ENCODE peak calls at places on chromosomes 2 and 18, in seven cellular contexts. H, J, L, F, T, X and V are unnamed samples.

GRCh38 chr2:126781806-126782205 is 116.9 kb upstream of the TEX51 start:
- DNase-seq in X (no peak), H (no peak), T (no peak), F (no peak), J (no peak), L (no peak), V (no peak)

GRCh38 chr2:203551653-203552250 is 16.7 kb upstream of the RAPH1 start:
- DNase-seq in X (no peak), L (no peak), H (no peak), T (no peak), J (no peak), F (no peak), V (no peak)

GRCh38 chr18:44036500-44036899 is 644.2 kb upstream of the SETBP1 start:
- DNase-seq in T (no peak), J (no peak), L (no peak), H (no peak), X (no peak), F (no peak), V (no peak)

GRCh38 chr2:56130463-56131070 is 53.2 kb upstream of the CCDC85A start:
- DNase-seq in J (no peak), T (peak; percentile 15), L (no peak), X (peak; percentile 15), F (peak; percentile 41), H (no peak), V (no peak)

GRCh38 chr2:7377861-7378569 is 460.8 kb downstream of the RNF144A start:
- DNase-seq in L (no peak), T (no peak), J (no peak), H (no peak), X (no peak), F (peak; percentile 16), V (no peak)

GRCh38 chr2:38907242-38907641 is 17.6 kb downstream of the ARHGEF33 start:
- DNase-seq in T (no peak), J (no peak), X (no peak), L (no peak), H (no peak), F (no peak), V (no peak)

GRCh38 chr18:77223221-77223639 is 26.4 kb upstream of the GALR1 start:
- DNase-seq in T (no peak), X (no peak), J (peak; percentile 36), L (no peak), F (no peak), H (no peak), V (no peak)

GRCh38 chr18:3345452-3345851 is 83.5 kb downstream of the MYL12B start:
- DNase-seq in L (no peak), F (no peak), H (no peak), T (no peak), X (no peak), J (no peak), V (no peak)

GRCh38 chr2:240403358-240404104 is 31.9 kb upstream of the GPC1 start:
- DNase-seq in J (no peak), L (no peak), X (no peak), T (no peak), H (no peak), F (no peak), V (no peak)

GRCh38 chr2:62817995-62818713 is 112.6 kb downstream of the EHBP1 start:
- DNase-seq in X (no peak), T (no peak), L (no peak), J (no peak), F (no peak), H (no peak), V (no peak)

GRCh38 chr2:233026211-233026813 is 6.2 kb upstream of the NEU2 start:
- DNase-seq in J (no peak), H (no peak), F (no peak), X (no peak), T (no peak), L (no peak), V (no peak)

GRCh38 chr18:48940854-48941531 is 9.8 kb downstream of the SMAD7 start:
- DNase-seq in L (no peak), F (no peak), J (peak; percentile 46), H (peak; percentile 97), T (peak; percentile 82), X (no peak), V (peak; percentile 95)

GRCh38 chr2:240245706-240246105 is 105.2 kb upstream of the OTOS start:
- DNase-seq in H (no peak), J (no peak), T (no peak), X (no peak), L (peak; percentile 44), F (no peak), V (no peak)

GRCh38 chr18:25494888-25495287 is 142.9 kb upstream of the ZNF521 start:
- DNase-seq in L (no peak), X (no peak), F (no peak), H (no peak), T (no peak), J (no peak), V (no peak)

GRCh38 chr18:23498877-23499570 is 4.3 kb upstream of the RMC1 start:
- DNase-seq in H (peak; percentile 74), J (peak; percentile 54), T (peak; percentile 83), X (peak; percentile 83), F (peak; percentile 75), L (peak; percentile 76), V (peak; percentile 79)

GRCh38 chr2:10497797-10498251 is 49.7 kb upstream of the ODC1 start:
- DNase-seq in X (no peak), J (peak; percentile 30), F (peak; percentile 32), T (no peak), L (peak; percentile 42), H (peak; percentile 85), V (no peak)

GRCh38 chr18:29083545-29083944 is 906.6 kb upstream of the CDH2 start:
- DNase-seq in H (no peak), L (peak; percentile 23), J (no peak), X (no peak), T (no peak), F (no peak), V (no peak)

GRCh38 chr2:65501074-65501473 is 68.7 kb upstream of the SPRED2 start:
- DNase-seq in X (no peak), L (no peak), T (no peak), F (no peak), H (no peak), J (no peak), V (no peak)

GRCh38 chr2:75310915-75311314 is 111.6 kb upstream of the TACR1 start:
- DNase-seq in J (no peak), F (no peak), H (no peak), T (no peak), L (no peak), X (no peak), V (no peak)

GRCh38 chr18:51070545-51070944 is 40.5 kb downstream of the SMAD4 start:
- DNase-seq in H (no peak), T (no peak), X (no peak), L (no peak), F (no peak), J (no peak), V (no peak)

GRCh38 chr2:174839672-174840071 is 75.4 kb upstream of the CHRNA1 start:
- DNase-seq in H (no peak), L (no peak), F (no peak), X (no peak), T (no peak), J (no peak), V (no peak)

GRCh38 chr2:235028646-235029045 is 76.8 kb downstream of the SH3BP4 start:
- DNase-seq in T (no peak), F (no peak), L (no peak), H (no peak), J (no peak), X (no peak), V (no peak)

GRCh38 chr18:64936671-64937070 is 787.8 kb upstream of the LINC00305 start:
- DNase-seq in H (no peak), T (no peak), J (no peak), F (no peak), X (no peak), L (no peak), V (no peak)

GRCh38 chr18:3305354-3305762 is 43.4 kb downstream of the MYL12B start:
- DNase-seq in J (peak; percentile 19), T (peak; percentile 13), L (no peak), F (no peak), H (peak; percentile 84), X (no peak), V (no peak)

GRCh38 chr18:56937874-56938273 is 209.0 kb upstream of the BOD1L2 start:
- DNase-seq in L (no peak), J (no peak), X (no peak), F (no peak), H (no peak), T (no peak), V (no peak)

GRCh38 chr18:41038071-41038470 is 917.0 kb upstream of the PIK3C3 start:
- DNase-seq in H (no peak), J (no peak), T (no peak), F (no peak), L (no peak), X (no peak), V (no peak)

GRCh38 chr18:55763298-55763697 is 175.3 kb upstream of the TCF4 start:
- DNase-seq in T (no peak), J (no peak), H (no peak), L (no peak), F (no peak), X (no peak), V (no peak)

GRCh38 chr2:42835577-42836371 is 43.4 kb upstream of the HAAO start:
- DNase-seq in T (no peak), X (peak; percentile 81), J (no peak), F (no peak), H (no peak), L (peak; percentile 75), V (no peak)

GRCh38 chr2:71299507-71299906 is 32.1 kb upstream of the ZNF638 start:
- DNase-seq in X (peak; percentile 10), H (no peak), J (no peak), T (peak; percentile 24), F (peak; percentile 39), L (no peak), V (peak; percentile 41)

GRCh38 chr2:240438810-240439697 is 3.6 kb downstream of the GPC1 start:
- DNase-seq in X (no peak), H (no peak), F (no peak), L (peak; percentile 38), J (no peak), T (no peak), V (no peak)

GRCh38 chr2:182594286-182594685 is 121.8 kb upstream of the DNAJC10 start:
- DNase-seq in J (no peak), H (no peak), T (no peak), L (no peak), X (no peak), F (no peak), V (no peak)